ENCODE peak calls at places on chromosomes 5 and 9, in seven cellular contexts. B is psoas muscle; P is HCT116; E is ovary; M is Peyer's patch; S is CD8-positive, alpha-beta T cell; R is heart right ventricle. J is an unnamed sample.

GRCh38 chr9:137423810-137424291 is 658 bp downstream of the NOXA1 start:
- DNase-seq in B (peak; percentile 52), P (no peak), E (peak; percentile 71), M (peak; percentile 77), S (no peak), R (no peak), J (peak; percentile 84)

GRCh38 chr5:37738057-37738691 is 101.7 kb downstream of the GDNF start:
- DNase-seq in B (no peak), P (peak; percentile 59), E (no peak), M (no peak), S (no peak), R (no peak), J (no peak)

GRCh38 chr5:19886123-19886921 is 101.7 kb downstream of the CDH18 start:
- DNase-seq in B (no peak), P (no peak), E (no peak), M (no peak), S (no peak), R (no peak), J (no peak)

GRCh38 chr5:9507974-9508373 is 37.9 kb downstream of the SEMA5A start:
- DNase-seq in B (no peak), P (no peak), E (no peak), M (no peak), S (no peak), R (no peak), J (no peak)

GRCh38 chr9:37622462-37622861 is 28.3 kb upstream of the FRMPD1 start:
- DNase-seq in B (no peak), P (no peak), E (no peak), M (no peak), S (no peak), R (no peak), J (no peak)

GRCh38 chr5:124061663-124062062 is 549.7 kb downstream of the CSNK1G3 start:
- DNase-seq in B (no peak), P (no peak), E (no peak), M (no peak), S (no peak), R (no peak), J (no peak)

GRCh38 chr5:59091965-59092364 is 509.1 kb downstream of the RAB3C start:
- DNase-seq in B (no peak), P (no peak), E (no peak), M (no peak), S (no peak), R (no peak), J (no peak)

GRCh38 chr5:92810036-92810435 is 771.0 kb downstream of the NR2F1-AS1 start:
- DNase-seq in B (no peak), P (no peak), E (no peak), M (no peak), S (no peak), R (no peak), J (no peak)

GRCh38 chr5:113005454-113005853 is 28.9 kb downstream of the DCP2 start:
- DNase-seq in B (no peak), P (no peak), E (no peak), M (no peak), S (no peak), R (no peak), J (no peak)

GRCh38 chr5:180830253-180831138 is 27.9 kb upstream of the MGAT1 start:
- DNase-seq in B (peak; percentile 64), P (no peak), E (peak; percentile 71), M (peak; percentile 81), S (peak; percentile 60), R (peak; percentile 65), J (no peak)

GRCh38 chr5:102654559-102655354 is 100.3 kb upstream of the PAM start:
- DNase-seq in B (no peak), P (no peak), E (no peak), M (no peak), S (no peak), R (no peak), J (no peak)

GRCh38 chr5:61551637-61552313 is 219.7 kb downstream of the ZSWIM6 start:
- DNase-seq in B (no peak), P (no peak), E (no peak), M (no peak), S (no peak), R (no peak), J (no peak)

GRCh38 chr9:98134702-98135557 is 15.9 kb upstream of the TRIM14 start:
- DNase-seq in B (no peak), P (no peak), E (no peak), M (peak; percentile 20), S (no peak), R (no peak), J (peak; percentile 19)

GRCh38 chr9:121748727-121749546 is 97.5 kb downstream of the DAB2IP start:
- DNase-seq in B (peak; percentile 70), P (no peak), E (no peak), M (no peak), S (no peak), R (peak; percentile 80), J (no peak)

GRCh38 chr9:33014665-33015014 is 10.4 kb upstream of the DNAJA1 start:
- DNase-seq in B (no peak), P (no peak), E (no peak), M (no peak), S (no peak), R (no peak), J (no peak)

GRCh38 chr9:33012328-33013068 is 11.1 kb upstream of the APTX start:
- DNase-seq in B (no peak), P (no peak), E (no peak), M (no peak), S (no peak), R (no peak), J (no peak)

GRCh38 chr9:33013962-33014664 is 11.0 kb upstream of the DNAJA1 start:
- DNase-seq in B (no peak), P (no peak), E (no peak), M (no peak), S (no peak), R (no peak), J (no peak)

GRCh38 chr9:33007755-33008154 is 6.3 kb upstream of the APTX start:
- DNase-seq in B (no peak), P (no peak), E (no peak), M (no peak), S (no peak), R (no peak), J (no peak)

DNA sequence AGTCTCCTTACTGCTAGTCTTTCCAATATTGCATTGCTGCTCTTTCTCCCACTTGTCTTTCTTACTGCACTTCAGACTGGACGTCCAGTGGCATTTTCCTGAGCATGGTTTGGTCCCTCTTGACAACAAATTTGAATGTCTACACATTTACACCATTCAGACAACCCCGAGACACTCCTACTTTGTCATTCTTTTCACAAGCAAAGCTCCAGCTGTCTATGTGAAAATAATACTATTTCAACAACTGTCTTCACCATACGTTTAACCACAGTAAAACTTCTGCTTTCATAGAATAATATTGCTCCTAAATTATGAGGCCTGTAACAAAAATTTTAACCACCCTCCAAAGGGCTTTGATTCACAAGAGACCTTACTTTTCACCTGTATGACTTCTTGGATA is 10.4 kb upstream of the APTX start:
- DNase-seq in B (no peak), P (no peak), E (no peak), M (no peak), S (no peak), R (no peak), J (no peak)
- H3K27ac ChIP-seq in B (no peak overlapping the region), P (no peak overlapping the region), E (no peak overlapping the region), M (no peak overlapping the region), S (no peak overlapping the region), R (no peak overlapping the region), J (no peak overlapping the region)

GRCh38 chr9:114621975-114622609 is 11.0 kb downstream of the TMEM268 start:
- DNase-seq in B (no peak), P (no peak), E (peak; percentile 52), M (no peak), S (no peak), R (no peak), J (no peak)

GRCh38 chr9:114629563-114630090 is 18.5 kb downstream of the TMEM268 start:
- DNase-seq in B (no peak), P (no peak), E (no peak), M (no peak), S (no peak), R (no peak), J (no peak)

GRCh38 chr9:114624656-114625055 is 13.6 kb downstream of the TMEM268 start:
- DNase-seq in B (no peak), P (no peak), E (no peak), M (no peak), S (no peak), R (no peak), J (no peak)

GRCh38 chr9:114627553-114627952 is 16.5 kb downstream of the TMEM268 start:
- DNase-seq in B (no peak), P (no peak), E (no peak), M (no peak), S (no peak), R (no peak), J (no peak)

DNA sequence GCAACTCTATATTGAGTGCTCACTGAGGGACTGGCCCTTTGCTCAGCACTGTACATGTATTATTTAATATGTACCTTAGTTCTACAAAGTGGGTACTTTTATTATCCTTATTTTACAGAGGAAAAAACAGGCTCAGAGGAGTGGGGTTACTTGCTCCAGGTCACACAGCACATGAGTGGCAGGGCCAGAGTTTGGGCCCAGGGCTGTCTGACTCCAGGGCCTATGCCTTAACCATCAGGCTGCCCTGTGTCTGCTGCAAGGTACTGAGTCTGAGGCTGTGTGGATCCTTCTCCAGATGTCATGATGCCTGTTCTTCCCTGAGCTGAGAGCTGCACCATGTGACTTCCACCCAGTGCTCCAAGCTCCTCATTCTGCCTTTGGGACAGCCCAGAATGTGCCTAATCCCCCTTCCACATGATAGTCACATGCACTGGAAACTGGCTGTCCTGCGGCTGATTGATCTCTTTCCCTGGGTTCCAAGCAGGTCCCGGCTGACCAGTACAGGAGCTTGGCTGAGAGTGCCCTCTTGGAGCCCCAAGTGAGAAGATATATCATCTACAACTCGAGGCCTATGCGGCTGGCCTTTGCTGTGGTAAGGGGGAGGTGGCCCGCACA is 15.4 kb downstream of the TMEM268 start:
- DNase-seq in B (no peak), P (no peak), E (no peak), M (no peak), S (no peak), R (no peak), J (no peak)
- H3K36me3 ChIP-seq in B (no peaks in the 10 kb centered on the region), P (no peaks in the 10 kb centered on the region), E (no peaks in the 10 kb centered on the region), M (no peaks in the 10 kb centered on the region), S (peaks cover 35% of the 10 kb centered on the region), R (no peaks in the 10 kb centered on the region), J (peaks cover 25% of the 10 kb centered on the region)

GRCh38 chr9:695252-695651 is 146.2 kb upstream of the DMRT1 start:
- DNase-seq in B (no peak), P (no peak), E (no peak), M (no peak), S (no peak), R (no peak), J (no peak)

GRCh38 chr9:698276-698675 is 143.2 kb upstream of the DMRT1 start:
- DNase-seq in B (no peak), P (no peak), E (no peak), M (no peak), S (no peak), R (no peak), J (no peak)

GRCh38 chr9:694499-695154 is 146.9 kb upstream of the DMRT1 start:
- DNase-seq in B (peak; percentile 59), P (no peak), E (no peak), M (no peak), S (no peak), R (peak; percentile 22), J (peak; percentile 84)

GRCh38 chr9:698937-699336 is 142.6 kb upstream of the DMRT1 start:
- DNase-seq in B (no peak), P (no peak), E (no peak), M (no peak), S (no peak), R (no peak), J (no peak)

GRCh38 chr9:696332-697090 is 145.0 kb upstream of the DMRT1 start:
- DNase-seq in B (no peak), P (no peak), E (no peak), M (no peak), S (no peak), R (no peak), J (no peak)
- H3K27ac ChIP-seq in B (peak overlapping the region; percentile 95), P (no peak overlapping the region), E (peak overlapping the region; percentile 55), M (no peak overlapping the region), S (no peak overlapping the region), R (peak overlapping the region; percentile 88), J (peak overlapping the region; percentile 99)

GRCh38 chr9:107637421-107638420 is 148.2 kb upstream of the KLF4 start:
- DNase-seq in B (peak; percentile 90), P (no peak), E (peak; percentile 94), M (peak; percentile 75), S (no peak), R (peak; percentile 89), J (no peak)
- H3K36me3 ChIP-seq in B (no peaks in the 10 kb centered on the region), P (no peaks in the 10 kb centered on the region), E (no peaks in the 10 kb centered on the region), M (no peaks in the 10 kb centered on the region), S (no peaks in the 10 kb centered on the region), R (no peaks in the 10 kb centered on the region), J (no peaks in the 10 kb centered on the region)

J was measured in RWPE2.